ENCODE peak calls at places on chromosomes 7 and 10, in four cellular contexts. H is esophagus squamous epithelium, I is renal cortical epithelial cell, N is NCI-H1105. U is an unnamed sample.

GRCh38 chr7:149621776-149622175 is 124.2 kb upstream of the ZNF746 start:
- DNase-seq in H (no peak), I (no peak), N (no peak), U (no peak)

GRCh38 chr7:106523482-106523881 is 137.5 kb downstream of the CCDC71L start:
- DNase-seq in H (no peak), I (no peak), N (no peak), U (no peak)

GRCh38 chr7:93115796-93116195 is 2.0 kb downstream of the SAMD9 start:
- DNase-seq in H (no peak), I (peak; percentile 44), N (no peak), U (peak; percentile 33)

GRCh38 chr10:53379951-53380350 is 607.4 kb upstream of the MBL2 start:
- DNase-seq in H (no peak), I (peak; percentile 68), N (no peak), U (peak; percentile 64)

GRCh38 chr7:20107582-20107981 is 109.6 kb downstream of the MACC1 start:
- DNase-seq in H (no peak), I (no peak), N (no peak), U (peak; percentile 17)

GRCh38 chr7:134372858-134373257 is 56.1 kb upstream of the SLC35B4 start:
- DNase-seq in H (no peak), I (no peak), N (no peak), U (no peak)

GRCh38 chr7:129670636-129671035 is 59.1 kb downstream of the NRF1 start:
- DNase-seq in H (no peak), I (peak; percentile 5), N (no peak), U (no peak)

GRCh38 chr7:26865094-26865388 is 651 bp upstream of the SKAP2 start:
- DNase-seq in H (no peak), I (no peak), N (no peak), U (no peak)

GRCh38 chr7:111384065-111384891 is 178.0 kb downstream of the IMMP2L start:
- DNase-seq in H (no peak), I (no peak), N (no peak), U (peak; percentile 35)

GRCh38 chr7:102012941-102013461 is 195.6 kb downstream of the CUX1 start:
- DNase-seq in H (no peak), I (no peak), N (no peak), U (no peak)

GRCh38 chr7:6831018-6831725 is 5.1 kb upstream of the CCZ1B start:
- DNase-seq in H (no peak), I (no peak), N (no peak), U (no peak)

GRCh38 chr7:90453259-90453891 is 16.1 kb upstream of the PTTG1IP2 start:
- DNase-seq in H (no peak), I (no peak), N (no peak), U (no peak)

GRCh38 chr10:78292987-78293865 is 259.6 kb downstream of the RPS24 start:
- DNase-seq in H (no peak), I (no peak), N (no peak), U (no peak)

GRCh38 chr10:110870823-110871235 is 899 bp upstream of the PDCD4 start:
- DNase-seq in H (no peak), I (no peak), N (no peak), U (no peak)

GRCh38 chr10:69963835-69964710 is 88.6 kb upstream of the MACROH2A2 start:
- DNase-seq in H (no peak), I (no peak), N (no peak), U (no peak)

GRCh38 chr7:7114575-7115291 is 67.6 kb upstream of the C1GALT1 start:
- DNase-seq in H (no peak), I (no peak), N (no peak), U (no peak)

GRCh38 chr10:102579206-102579790 is 65.0 kb upstream of the TRIM8 start:
- DNase-seq in H (no peak), I (no peak), N (no peak), U (no peak)

GRCh38 chr10:16735626-16736025 is 81.6 kb downstream of the RSU1 start:
- DNase-seq in H (no peak), I (peak; percentile 3), N (no peak), U (no peak)

U was measured in kidney tubule cell.